ENCODE peak calls at places on chromosomes 7 and 10, in ten cellular contexts. G is GDM1, P is GM12892, Z is GM23338, Y is left cardiac atrium, T is Ammon's horn, H is suprapubic skin, E is body of pancreas, M is NCI-H2227 treated with DMSO at 0.1 percent for 48 hours, F is posterior vena cava. V is an unnamed sample.

GRCh38 chr10:77266242-77266641 is 371.4 kb downstream of the KCNMA1 start:
- DNase-seq in Z (no peak), F (no peak), P (no peak), T (no peak), H (no peak), Y (no peak), E (peak; percentile 69), G (no peak), M (no peak), V (no peak)

GRCh38 chr7:44767134-44767911 is 18.7 kb downstream of the ZMIZ2 start:
- DNase-seq in M (no peak), E (peak; percentile 59), T (peak; percentile 65), G (no peak), Z (no peak), P (no peak), F (no peak), H (no peak), Y (no peak), V (no peak)

GRCh38 chr10:70348228-70348850 is 34.1 kb downstream of the LRRC20 start:
- DNase-seq in Z (peak; percentile 77), F (no peak), E (peak; percentile 48), P (no peak), H (no peak), T (no peak), G (no peak), M (no peak), Y (no peak), V (no peak)

GRCh38 chr7:23759556-23760391 is 49.8 kb downstream of the STK31 start:
- DNase-seq in Y (no peak), P (no peak), G (no peak), F (no peak), Z (no peak), M (no peak), H (no peak), T (no peak), E (peak; percentile 51), V (no peak)

GRCh38 chr10:88693392-88694020 is 12.5 kb upstream of the LIPK start:
- DNase-seq in T (peak; percentile 5), M (no peak), Y (no peak), H (no peak), G (no peak), Z (peak; percentile 17), E (no peak), F (no peak), P (no peak), V (no peak)

GRCh38 chr10:110500515-110500905 is 2.8 kb downstream of the DUSP5 start:
- DNase-seq in F (no peak), T (no peak), M (no peak), G (no peak), Z (no peak), H (no peak), E (no peak), P (no peak), Y (peak; percentile 43), V (no peak)

GRCh38 chr7:14197280-14197679 is 207.8 kb upstream of the ETV1 start:
- DNase-seq in G (no peak), H (no peak), Y (no peak), P (no peak), E (peak; percentile 41), T (peak; percentile 30), Z (no peak), M (peak; percentile 65), F (no peak), V (no peak)

GRCh38 chr10:18616337-18616736 is 35.0 kb downstream of the NSUN6 start:
- DNase-seq in G (no peak), Y (no peak), F (no peak), E (no peak), H (no peak), M (no peak), Z (no peak), T (peak; percentile 7), P (no peak), V (no peak)

GRCh38 chr10:52923520-52923919 is 150.9 kb upstream of the MBL2 start:
- DNase-seq in G (no peak), M (no peak), Y (no peak), T (no peak), Z (peak; percentile 79), E (no peak), H (no peak), P (no peak), F (no peak), V (no peak)

GRCh38 chr7:5596046-5596895 is 172.6 kb upstream of the TNRC18 start:
- DNase-seq in M (peak; percentile 55), H (peak; percentile 93), P (no peak), G (peak; percentile 87), Y (peak; percentile 93), T (peak; percentile 80), Z (peak; percentile 55), F (peak; percentile 97), E (peak; percentile 41), V (peak; percentile 89)

GRCh38 chr7:13132314-13132713 is 444.9 kb downstream of the ARL4A start:
- DNase-seq in T (no peak), P (no peak), M (no peak), E (no peak), Z (no peak), G (no peak), H (no peak), F (no peak), Y (no peak), V (no peak)

GRCh38 chr10:95290801-95291633 is at the start of gene PDLIM1:
- DNase-seq in H (peak; percentile 86), F (peak; percentile 94), T (no peak), Y (peak; percentile 85), E (peak; percentile 85), M (peak; percentile 10), P (peak; percentile 75), G (peak; percentile 48), Z (peak; percentile 81), V (peak; percentile 39)

GRCh38 chr10:7424315-7424714 is 13.5 kb upstream of the SFMBT2 start:
- DNase-seq in H (no peak), Z (peak; percentile 44), F (peak; percentile 62), P (no peak), T (peak; percentile 33), Y (no peak), M (no peak), E (no peak), G (no peak), V (no peak)